ENCODE peak calls at places on chromosome 1, in six cellular contexts. One of them, this sample, is unnamed.
A peak's percentile ranks its signal among the peaks of the same experiment; 100 is the strongest.

GRCh38 chr1:61109910-61110309 is 27.5 kb downstream of the NFIA start:
- DNase-seq in fibroblast of lung: no peak
- DNase-seq in KG1: no peak
- DNase-seq in H4: no peak
- DNase-seq in stromal cell of bone marrow: no peak
- DNase-seq in NCI-H460: no peak
- DNase-seq in this sample: no peak

GRCh38 chr1:152078831-152079549 is 9.9 kb downstream of the TCHHL1 start:
- DNase-seq in fibroblast of lung: no peak
- DNase-seq in stromal cell of bone marrow: no peak
- DNase-seq in KG1: no peak
- DNase-seq in H4: no peak
- DNase-seq in NCI-H460: no peak
- DNase-seq in this sample: no peak

GRCh38 chr1:2391034-2391384 is 345 bp downstream of the MORN1 start:
- DNase-seq in H4: no peak
- DNase-seq in KG1: no peak
- DNase-seq in fibroblast of lung: peak; percentile 25
- DNase-seq in stromal cell of bone marrow: no peak
- DNase-seq in NCI-H460: no peak
- DNase-seq in this sample: no peak

GRCh38 chr1:53272349-53272748 is 34.0 kb upstream of the MAGOH start:
- DNase-seq in H4: no peak
- DNase-seq in KG1: no peak
- DNase-seq in fibroblast of lung: peak; percentile 20
- DNase-seq in stromal cell of bone marrow: no peak
- DNase-seq in NCI-H460: no peak
- DNase-seq in this sample: peak; percentile 5

GRCh38 chr1:205916541-205916940 is 26.7 kb downstream of the SLC26A9 start:
- DNase-seq in KG1: no peak
- DNase-seq in H4: no peak
- DNase-seq in stromal cell of bone marrow: no peak
- DNase-seq in NCI-H460: no peak
- DNase-seq in fibroblast of lung: peak; percentile 56
- DNase-seq in this sample: peak; percentile 36

GRCh38 chr1:79128726-79129125 is 122.2 kb upstream of the ADGRL4 start:
- DNase-seq in H4: peak; percentile 71
- DNase-seq in NCI-H460: peak; percentile 30
- DNase-seq in KG1: no peak
- DNase-seq in stromal cell of bone marrow: peak; percentile 50
- DNase-seq in fibroblast of lung: peak; percentile 83
- DNase-seq in this sample: peak; percentile 78

GRCh38 chr1:63980706-63981407 is 207.0 kb downstream of the ROR1 start:
- DNase-seq in KG1: no peak
- DNase-seq in H4: no peak
- DNase-seq in stromal cell of bone marrow: no peak
- DNase-seq in fibroblast of lung: no peak
- DNase-seq in NCI-H460: no peak
- DNase-seq in this sample: no peak

GRCh38 chr1:207833381-207833780 is 77.5 kb downstream of the CD34 start:
- DNase-seq in NCI-H460: no peak
- DNase-seq in fibroblast of lung: no peak
- DNase-seq in KG1: no peak
- DNase-seq in H4: no peak
- DNase-seq in stromal cell of bone marrow: no peak
- DNase-seq in this sample: no peak

GRCh38 chr1:196527941-196528340 is 80.3 kb downstream of the KCNT2 start:
- DNase-seq in KG1: no peak
- DNase-seq in H4: no peak
- DNase-seq in NCI-H460: no peak
- DNase-seq in fibroblast of lung: no peak
- DNase-seq in stromal cell of bone marrow: no peak
- DNase-seq in this sample: no peak

GRCh38 chr1:183048087-183049085 is 25.2 kb downstream of the LAMC1 start:
- DNase-seq in H4: no peak
- DNase-seq in stromal cell of bone marrow: no peak
- DNase-seq in fibroblast of lung: no peak
- DNase-seq in NCI-H460: no peak
- DNase-seq in KG1: no peak
- DNase-seq in this sample: no peak

GRCh38 chr1:74513901-74514300 is 1.5 kb upstream of the LRRC53 start:
- DNase-seq in H4: no peak
- DNase-seq in NCI-H460: no peak
- DNase-seq in fibroblast of lung: no peak
- DNase-seq in stromal cell of bone marrow: no peak
- DNase-seq in KG1: no peak
- DNase-seq in this sample: no peak

GRCh38 chr1:25039229-25039628 is 109.2 kb upstream of the RUNX3 start:
- DNase-seq in stromal cell of bone marrow: no peak
- DNase-seq in KG1: no peak
- DNase-seq in H4: no peak
- DNase-seq in fibroblast of lung: no peak
- DNase-seq in NCI-H460: no peak
- DNase-seq in this sample: no peak

GRCh38 chr1:209642817-209643216 is 9.4 kb downstream of the LAMB3 start:
- DNase-seq in KG1: no peak
- DNase-seq in stromal cell of bone marrow: no peak
- DNase-seq in H4: no peak
- DNase-seq in NCI-H460: no peak
- DNase-seq in fibroblast of lung: no peak
- DNase-seq in this sample: no peak

GRCh38 chr1:161718559-161719324 is 2.6 kb upstream of the FCRLB start:
- DNase-seq in fibroblast of lung: no peak
- DNase-seq in NCI-H460: no peak
- DNase-seq in stromal cell of bone marrow: no peak
- DNase-seq in KG1: no peak
- DNase-seq in H4: no peak
- DNase-seq in this sample: no peak

GRCh38 chr1:236451796-236452373 is 57.8 kb downstream of the EDARADD start:
- DNase-seq in fibroblast of lung: no peak
- DNase-seq in H4: peak; percentile 27
- DNase-seq in KG1: no peak
- DNase-seq in NCI-H460: no peak
- DNase-seq in stromal cell of bone marrow: no peak
- DNase-seq in this sample: no peak

GRCh38 chr1:47181095-47181954 is 8.5 kb downstream of the PDZK1IP1 start:
- DNase-seq in NCI-H460: no peak
- DNase-seq in stromal cell of bone marrow: no peak
- DNase-seq in KG1: no peak
- DNase-seq in fibroblast of lung: no peak
- DNase-seq in H4: no peak
- DNase-seq in this sample: no peak

GRCh38 chr1:53949023-53949611 is 3.0 kb downstream of the LRRC42 start:
- DNase-seq in H4: peak; percentile 53
- DNase-seq in fibroblast of lung: peak; percentile 41
- DNase-seq in NCI-H460: peak; percentile 15
- DNase-seq in KG1: peak; percentile 4
- DNase-seq in stromal cell of bone marrow: no peak
- DNase-seq in this sample: peak; percentile 22

GRCh38 chr1:158563852-158564251 is 6.5 kb downstream of the OR6P1 start:
- DNase-seq in NCI-H460: no peak
- DNase-seq in KG1: peak; percentile 20
- DNase-seq in H4: no peak
- DNase-seq in stromal cell of bone marrow: no peak
- DNase-seq in fibroblast of lung: no peak
- DNase-seq in this sample: no peak

GRCh38 chr1:7218210-7218832 is 433.1 kb downstream of the CAMTA1 start:
- DNase-seq in fibroblast of lung: peak; percentile 27
- DNase-seq in NCI-H460: peak; percentile 46
- DNase-seq in stromal cell of bone marrow: no peak
- DNase-seq in KG1: peak; percentile 53
- DNase-seq in H4: peak; percentile 22
- DNase-seq in this sample: peak; percentile 7

GRCh38 chr1:166865931-166866330 is 10.1 kb downstream of the TADA1 start:
- DNase-seq in NCI-H460: no peak
- DNase-seq in KG1: no peak
- DNase-seq in H4: no peak
- DNase-seq in fibroblast of lung: no peak
- DNase-seq in stromal cell of bone marrow: no peak
- DNase-seq in this sample: no peak

GRCh38 chr1:209490013-209490412 is 93.5 kb upstream of the CAMK1G start:
- DNase-seq in fibroblast of lung: peak; percentile 19
- DNase-seq in KG1: no peak
- DNase-seq in NCI-H460: no peak
- DNase-seq in stromal cell of bone marrow: peak; percentile 7
- DNase-seq in H4: peak; percentile 27
- DNase-seq in this sample: peak; percentile 9